ENCODE peak calls at places on chromosomes 16 and 17, in four cellular contexts. T is GM12865; D is 8988T; H is stimulated activated CD4-positive, alpha-beta T cell treated with anti-CD3 and anti-CD28 coated beads, Interleukin-2, amount 100 ng/mL, for 48 hours. S is an unnamed sample.

GRCh38 chr17:9120471-9120870 is 99.2 kb downstream of the NTN1 start:
- DNase-seq in T (peak; percentile 8), D (no peak), H (no peak), S (no peak)

GRCh38 chr16:53045554-53046250 is 7.0 kb downstream of the CHD9NB start:
- DNase-seq in T (no peak), D (no peak), H (no peak), S (peak; percentile 99)

GRCh38 chr17:45040459-45040858 is 11.0 kb downstream of the DCAKD start:
- DNase-seq in T (no peak), D (no peak), H (no peak), S (peak; percentile 67)

GRCh38 chr17:65851965-65852736 is 290.7 kb upstream of the AXIN2 start:
- DNase-seq in T (no peak), D (no peak), H (no peak), S (no peak)

GRCh38 chr17:357634-358033 is 5.0 kb upstream of the RPH3AL start:
- DNase-seq in T (no peak), D (no peak), H (no peak), S (no peak)

GRCh38 chr16:27973678-27974077 is 89.8 kb downstream of the GSG1L start:
- DNase-seq in T (peak; percentile 15), D (no peak), H (no peak), S (no peak)

GRCh38 chr17:66767164-66767933 is 67.6 kb upstream of the CACNG5 start:
- DNase-seq in T (peak; percentile 5), D (no peak), H (no peak), S (no peak)

GRCh38 chr17:4934173-4934979 is 2.3 kb downstream of the GP1BA start:
- DNase-seq in T (peak; percentile 83), D (no peak), H (no peak), S (no peak)

S was measured in LNCaP clone FGC.